ENCODE peak calls at places on chromosome 11, in four cellular contexts. A, X, Q and E are unnamed samples.

GRCh38 chr11:10066441-10066840 is 227.6 kb downstream of the SBF2 start:
- ATAC-seq in X (no peak), A (no peak), Q (no peak), E (no peak)

GRCh38 chr11:107792049-107792443 is 66.5 kb downstream of the SLC35F2 start:
- ATAC-seq in X (no peak), A (no peak), Q (peak; percentile 42), E (no peak)

GRCh38 chr11:128361451-128362020 is 225.8 kb downstream of the ETS1 start:
- ATAC-seq in A (peak; percentile 63), Q (no peak), X (no peak), E (no peak)

GRCh38 chr11:13940611-13941256 is 21.8 kb upstream of the SPON1 start:
- ATAC-seq in A (peak; percentile 37), X (no peak), Q (no peak), E (no peak)

GRCh38 chr11:67240575-67241389 is 25.5 kb upstream of the GRK2 start:
- ATAC-seq in A (peak; percentile 79), X (peak; percentile 54), Q (peak; percentile 32), E (peak; percentile 11)

GRCh38 chr11:134583397-134583990 is 171.5 kb upstream of the B3GAT1 start:
- ATAC-seq in Q (no peak), X (no peak), A (no peak), E (no peak)

GRCh38 chr11:70323811-70324210 is 53.3 kb downstream of the PPFIA1 start:
- ATAC-seq in X (no peak), A (no peak), Q (no peak), E (no peak)

GRCh38 chr11:17473071-17473744 is 3.4 kb downstream of the ABCC8 start:
- ATAC-seq in A (no peak), Q (peak; percentile 96), X (peak; percentile 94), E (no peak)

GRCh38 chr11:88359529-88359928 is 22.0 kb upstream of the CTSC start:
- ATAC-seq in A (no peak), Q (no peak), X (peak; percentile 81), E (no peak)

GRCh38 chr11:64661146-64661545 is 61.9 kb downstream of the NRXN2 start:
- ATAC-seq in Q (no peak), A (no peak), X (no peak), E (peak; percentile 72)

GRCh38 chr11:76604652-76605241 is 65.8 kb downstream of the LRRC32 start:
- ATAC-seq in Q (peak; percentile 34), X (no peak), A (no peak), E (no peak)

GRCh38 chr11:126413843-126414405 is 58.4 kb downstream of the ST3GAL4 start:
- ATAC-seq in X (no peak), A (no peak), Q (no peak), E (no peak)

GRCh38 chr11:119460582-119460981 is 37.6 kb upstream of the THY1 start:
- ATAC-seq in Q (no peak), X (peak; percentile 20), A (peak; percentile 37), E (peak; percentile 31)

GRCh38 chr11:1152316-1153104 is 5.2 kb upstream of the MUC5AC start:
- ATAC-seq in Q (peak; percentile 43), A (no peak), X (peak; percentile 24), E (no peak)

GRCh38 chr11:90805172-90805571 is 582.3 kb upstream of the CHORDC1 start:
- ATAC-seq in X (no peak), A (no peak), Q (no peak), E (no peak)

GRCh38 chr11:34036456-34036855 is 15.1 kb upstream of the CAPRIN1 start:
- ATAC-seq in A (no peak), X (no peak), Q (peak; percentile 48), E (no peak)

GRCh38 chr11:61666684-61667297 is 13.4 kb upstream of the DAGLA start:
- ATAC-seq in X (no peak), A (no peak), Q (peak; percentile 60), E (no peak)

GRCh38 chr11:76935030-76935429 is 74.3 kb downstream of the ACER3 start:
- ATAC-seq in Q (no peak), A (no peak), X (no peak), E (no peak)

GRCh38 chr11:99522467-99523173 is 501.9 kb downstream of the CNTN5 start:
- ATAC-seq in X (no peak), A (no peak), Q (no peak), E (no peak)

DNA sequence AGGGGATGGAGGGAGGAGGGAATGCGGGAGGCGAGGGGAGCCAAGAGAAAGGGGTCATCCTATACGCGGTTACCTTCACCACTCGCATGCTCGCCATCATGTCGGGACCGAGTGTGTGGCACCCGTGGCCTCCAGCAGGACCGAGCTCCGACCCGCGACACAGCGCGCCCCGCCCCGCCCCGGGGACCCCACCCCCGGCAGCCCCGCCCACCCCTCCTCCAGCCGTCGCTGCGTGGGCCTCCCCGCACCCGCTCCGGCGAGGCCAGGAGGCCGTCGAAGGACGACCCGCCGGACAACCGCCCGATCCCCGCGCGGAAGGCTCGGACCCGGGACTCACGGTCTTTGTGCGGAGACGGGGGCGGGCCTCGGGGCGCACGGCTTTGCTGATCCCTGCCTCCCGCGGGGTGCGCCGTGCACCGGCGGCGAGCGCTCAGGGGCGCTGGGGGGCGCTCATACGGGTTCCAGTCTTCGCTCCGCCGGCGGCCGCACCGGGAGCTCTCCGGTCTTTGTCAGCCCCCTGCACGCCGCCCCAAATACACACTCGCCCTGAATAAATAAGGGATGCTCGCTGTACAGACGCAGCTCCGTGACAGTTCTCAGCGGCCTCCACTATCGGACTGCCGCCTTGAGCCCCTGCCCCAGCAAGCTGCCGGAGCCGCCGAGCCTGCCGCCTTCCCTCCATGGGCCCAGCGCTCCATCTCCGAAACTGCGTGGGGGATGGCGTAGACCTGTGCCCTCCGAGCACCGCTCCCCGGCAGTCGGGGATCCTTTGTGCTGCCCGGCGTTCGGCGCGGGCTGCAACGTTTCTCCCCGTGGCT is at the start of gene UBE2L6:
- ATAC-seq in X (peak; percentile 91), A (peak; percentile 93), Q (peak; percentile 89), E (peak; percentile 74)
- H3K27ac ChIP-seq in X (peak within 1 kb of the TSS; percentile 60), A (peak within 1 kb of the TSS; percentile 92), Q (peak within 1 kb of the TSS; percentile 40), E (peak within 1 kb of the TSS; percentile 1)

GRCh38 chr11:118128821-118129474 is 23.7 kb downstream of the SCN4B start:
- ATAC-seq in X (no peak), A (no peak), Q (no peak), E (peak; percentile 16)
- H3K27me3 ChIP-seq in X (peaks cover 16% of the 10 kb centered on the region), A (no peaks in the 10 kb centered on the region), Q (peaks cover 32% of the 10 kb centered on the region), E (peaks cover 17% of the 10 kb centered on the region)

GRCh38 chr11:111978028-111978771 is 41.1 kb downstream of the DIXDC1 start:
- ATAC-seq in X (peak; percentile 61), Q (no peak), A (no peak), E (peak; percentile 62)
- TF ChIP-seq EP300 in X (no peak), Q (no peak), A (no peak), E (no peak)

GRCh38 chr11:110308071-110308470 is 11.7 kb upstream of the RDX start:
- ATAC-seq in A (no peak), X (peak; percentile 61), Q (no peak), E (no peak)

GRCh38 chr11:110312670-110313069 is 16.3 kb upstream of the RDX start:
- ATAC-seq in X (no peak), A (no peak), Q (no peak), E (no peak)

GRCh38 chr11:110317516-110317932 is 21.1 kb upstream of the RDX start:
- ATAC-seq in X (peak; percentile 84), Q (no peak), A (no peak), E (no peak)

GRCh38 chr11:110314366-110315095 is 18.1 kb upstream of the RDX start:
- ATAC-seq in Q (peak; percentile 60), X (peak; percentile 62), A (no peak), E (no peak)

GRCh38 chr11:110311783-110312578 is 15.6 kb upstream of the RDX start:
- ATAC-seq in X (peak; percentile 47), A (no peak), Q (no peak), E (no peak)
- H3K27ac ChIP-seq in X (no peak overlapping the region), A (no peak overlapping the region), Q (no peak overlapping the region), E (no peak overlapping the region)

GRCh38 chr11:2510626-2511402 is 66.0 kb downstream of the KCNQ1 start:
- ATAC-seq in A (no peak), Q (no peak), X (no peak), E (no peak)

GRCh38 chr11:2509481-2510001 is 64.7 kb downstream of the KCNQ1 start:
- ATAC-seq in X (no peak), A (no peak), Q (no peak), E (no peak)

GRCh38 chr11:2507945-2508749 is 63.3 kb downstream of the KCNQ1 start:
- ATAC-seq in A (peak; percentile 16), X (no peak), Q (no peak), E (no peak)

GRCh38 chr11:2508793-2509192 is 64.0 kb downstream of the KCNQ1 start:
- ATAC-seq in A (no peak), Q (no peak), X (no peak), E (no peak)

GRCh38 chr11:2507212-2507901 is 62.5 kb downstream of the KCNQ1 start:
- ATAC-seq in A (no peak), Q (no peak), X (no peak), E (no peak)
- H3K27me3 ChIP-seq in A (no peaks in the 10 kb centered on the region), Q (peaks cover 58% of the 10 kb centered on the region), X (peaks cover 52% of the 10 kb centered on the region), E (peaks cover 41% of the 10 kb centered on the region)

DNA sequence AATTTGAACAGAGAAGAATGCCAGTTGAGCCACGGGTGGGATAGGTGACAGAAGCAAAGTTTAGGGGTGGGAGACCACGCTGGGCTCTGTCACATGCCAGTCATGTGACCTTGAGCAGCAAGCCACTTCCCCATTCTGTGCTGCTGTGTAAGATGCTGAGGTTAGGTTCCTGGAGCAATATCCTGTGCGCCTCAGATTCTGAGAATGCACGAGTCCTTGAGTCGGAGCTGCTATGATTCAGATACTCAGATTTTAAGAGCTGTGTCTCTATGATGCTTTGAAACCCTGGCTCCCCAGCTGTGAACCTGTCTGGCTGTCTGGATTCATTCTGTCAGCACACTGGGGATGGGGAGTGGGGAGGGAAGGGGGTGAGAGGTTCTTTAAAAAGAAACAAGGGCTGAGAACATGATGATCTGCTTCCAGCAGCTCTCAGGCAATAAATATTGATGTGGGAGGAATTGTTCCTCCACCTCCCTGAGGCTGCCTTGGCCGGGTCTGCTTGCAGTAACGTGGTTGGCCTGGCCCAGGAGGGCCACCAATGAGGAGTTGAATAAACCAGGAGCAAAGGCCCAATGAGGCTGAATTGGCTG is 24.0 kb downstream of the SLCO2B1 start:
- ATAC-seq in Q (no peak), X (no peak), A (peak; percentile 63), E (peak; percentile 81)
- TF ChIP-seq EP300 in Q (no peak), X (no peak), A (peak; percentile 69), E (no peak)